ENCODE peak calls at places on chromosomes 5 and 9, in five cellular contexts. A is stomach, D is HCT116, K is heart left ventricle, H is tibial nerve. G is an unnamed sample.

GRCh38 chr5:54309237-54309636 is 1.1 kb downstream of the ARL15 start:
- DNase-seq in A (no peak), D (no peak), K (no peak), H (no peak), G (no peak)

GRCh38 chr9:96417610-96418073 is 528 bp downstream of the ZNF367 start:
- DNase-seq in A (no peak), D (no peak), K (peak), H (no peak), G (no peak)

GRCh38 chr9:122228906-122229837 is at the start of gene LHX6:
- DNase-seq in A (no peak), D (no peak), K (no peak), H (no peak), G (no peak)

GRCh38 chr5:19927919-19928318 is 60.1 kb downstream of the CDH18 start:
- DNase-seq in A (no peak), D (no peak), K (no peak), H (no peak), G (no peak)

GRCh38 chr5:172407241-172407691 is 47.1 kb downstream of the SH3PXD2B start:
- DNase-seq in A (no peak), D (no peak), K (no peak), H (no peak), G (no peak)

GRCh38 chr5:139295692-139296091 is 2.2 kb downstream of the MATR3 start:
- DNase-seq in A (no peak), D (no peak), K (no peak), H (no peak), G (no peak)

GRCh38 chr5:174596429-174596828 is 128.0 kb upstream of the MSX2 start:
- DNase-seq in A (no peak), D (no peak), K (no peak), H (no peak), G (no peak)

GRCh38 chr9:100170085-100170484 is 71.0 kb downstream of the INVS start:
- DNase-seq in A (no peak), D (no peak), K (no peak), H (no peak), G (no peak)

GRCh38 chr9:73344060-73344459 is 192.4 kb downstream of the ANXA1 start:
- DNase-seq in A (no peak), D (no peak), K (no peak), H (no peak), G (no peak)

DNA sequence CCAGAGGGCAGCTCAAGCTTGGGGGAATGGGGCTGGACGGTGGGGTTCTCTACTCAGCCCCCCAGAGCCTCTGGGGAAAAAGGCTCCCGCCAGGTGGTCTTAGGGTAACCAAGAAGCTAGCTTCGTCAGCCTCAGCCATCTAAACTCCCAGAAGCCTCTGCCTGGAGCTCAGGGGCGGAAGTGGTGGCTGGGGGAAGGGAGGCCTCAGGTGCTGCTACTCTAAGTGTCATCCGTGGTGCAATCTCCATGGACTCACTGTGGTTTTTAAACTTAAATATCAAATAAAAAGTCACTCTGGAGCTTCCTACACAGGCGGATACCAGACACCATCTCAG is 748 bp downstream of the DOCK2 start:
- DNase-seq in A (peak), D (no peak), K (no peak), H (no peak), G (no peak)
- TF ChIP-seq POLR2A in A (no peak), D (no peak), K (no peak), H (no peak), G (no peak)

GRCh38 chr9:16652511-16653101 is 217.9 kb downstream of the BNC2 start:
- DNase-seq in A (no peak), D (no peak), K (no peak), H (no peak), G (no peak)

GRCh38 chr9:16651445-16651964 is 219.0 kb downstream of the BNC2 start:
- DNase-seq in A (no peak), D (no peak), K (no peak), H (no peak), G (no peak)

GRCh38 chr9:16656432-16657169 is 213.9 kb downstream of the BNC2 start:
- DNase-seq in A (no peak), D (no peak), K (no peak), H (no peak), G (no peak)

GRCh38 chr9:16653491-16654407 is 216.7 kb downstream of the BNC2 start:
- DNase-seq in A (no peak), D (no peak), K (no peak), H (peak), G (no peak)

GRCh38 chr9:16654727-16655126 is 215.7 kb downstream of the BNC2 start:
- DNase-seq in A (no peak), D (no peak), K (no peak), H (no peak), G (no peak)
- H3K27ac ChIP-seq in A (no peak), D (no peak), K (peak), H (no peak), G (no peak)

DNA sequence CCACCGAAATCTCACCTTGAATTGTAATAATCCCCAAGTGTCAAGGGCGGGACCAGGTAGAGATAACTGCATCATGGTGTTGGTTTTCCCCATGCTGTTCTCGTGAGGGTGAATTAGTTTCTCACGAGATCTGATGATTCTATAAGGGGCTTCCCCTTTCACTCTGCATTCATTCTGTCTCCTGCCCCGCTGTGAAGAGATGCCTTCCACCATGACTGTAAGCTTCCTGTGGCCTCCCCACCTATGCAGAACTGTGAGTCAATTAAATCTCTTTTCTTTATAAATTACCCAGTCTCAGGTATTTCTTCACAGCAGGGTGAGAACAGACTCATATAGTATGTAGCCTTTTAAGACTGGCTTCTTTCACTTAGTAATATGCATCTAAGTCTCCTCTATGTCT is 128.1 kb upstream of the NR5A1 start:
- DNase-seq in A (no peak), D (no peak), K (no peak), H (no peak), G (no peak)
- TF ChIP-seq CTCF in A (no peak), D (no peak), K (no peak), H (no peak), G (no peak)

GRCh38 chr9:136472640-136473353 is 10.0 kb downstream of the SEC16A start:
- DNase-seq in A (no peak), D (no peak), K (no peak), H (no peak), G (no peak)
- TF ChIP-seq POLR2A in A (no peak), D (no peak), K (no peak), H (no peak), G (no peak)